ENCODE peak calls at places on chromosomes 13 and 19, in seven cellular contexts. X is SK-N-SH, S is HCT116, R is OCI-LY7, Q is neural progenitor cell, C is PC-3, O is GM23338. W is an unnamed sample. For H3K4me1, the result is how much of the 10 kb centered on the place peaks cover.

GRCh38 chr13:88802886-88803285 is 1131.7 kb downstream of the SLITRK5 start:
- DNase-seq in X (no peak), S (no peak), R (no peak), Q (no peak), C (peak), O (no peak), W (no peak)

GRCh38 chr13:48838193-48839000 is 137.3 kb upstream of the FNDC3A start:
- DNase-seq in X (no peak), S (no peak), R (no peak), Q (no peak), C (peak), O (no peak), W (no peak)

GRCh38 chr13:105518086-105518485 is 1017.4 kb downstream of the EFNB2 start:
- DNase-seq in X (no peak), S (no peak), R (no peak), Q (no peak), C (no peak), O (no peak), W (no peak)

GRCh38 chr13:67134322-67135129 is 95.6 kb downstream of the PCDH9 start:
- DNase-seq in X (no peak), S (no peak), R (peak), Q (no peak), C (no peak), O (no peak), W (no peak)

GRCh38 chr19:22601906-22602630 is 32.1 kb upstream of the ZNF492 start:
- DNase-seq in X (no peak), S (no peak), R (no peak), Q (no peak), C (no peak), O (no peak), W (no peak)

GRCh38 chr19:48419158-48419920 is 25.9 kb downstream of the GRIN2D start:
- DNase-seq in X (peak), S (no peak), R (peak), Q (peak), C (peak), O (peak), W (peak)

GRCh38 chr13:96540656-96541055 is 450.7 kb downstream of the HS6ST3 start:
- DNase-seq in X (no peak), S (no peak), R (no peak), Q (no peak), C (no peak), O (no peak), W (no peak)

GRCh38 chr13:22235950-22236290 is 565.0 kb downstream of the FGF9 start:
- DNase-seq in X (no peak), S (no peak), R (no peak), Q (peak), C (no peak), O (peak), W (no peak)

GRCh38 chr19:36686365-36687213 is 823 bp upstream of the ZNF567 start:
- DNase-seq in X (no peak), S (no peak), R (no peak), Q (peak), C (peak), O (peak), W (peak)

GRCh38 chr13:23928985-23929384 is 31.7 kb upstream of the C1QTNF9B start:
- DNase-seq in X (peak), S (no peak), R (no peak), Q (no peak), C (peak), O (no peak), W (peak)

GRCh38 chr13:99342723-99343315 is 35.6 kb upstream of the GPR183 start:
- DNase-seq in X (no peak), S (no peak), R (no peak), Q (no peak), C (no peak), O (no peak), W (no peak)

GRCh38 chr13:46687810-46688209 is 109.2 kb downstream of the ESD start:
- DNase-seq in X (no peak), S (peak), R (no peak), Q (no peak), C (peak), O (peak), W (peak)

GRCh38 chr13:35279500-35279899 is 197.0 kb downstream of the MAB21L1 start:
- DNase-seq in X (no peak), S (no peak), R (no peak), Q (no peak), C (no peak), O (no peak), W (no peak)

GRCh38 chr19:10826846-10827245 is 9.2 kb downstream of the TMED1 start:
- DNase-seq in X (no peak), S (no peak), R (no peak), Q (no peak), C (no peak), O (no peak), W (no peak)

GRCh38 chr19:52188822-52189744 is 769 bp upstream of the PPP2R1A start:
- DNase-seq in X (peak), S (no peak), R (no peak), Q (no peak), C (no peak), O (peak), W (peak)

GRCh38 chr13:30456290-30456689 is 9.4 kb downstream of the HMGB1 start:
- DNase-seq in X (no peak), S (no peak), R (no peak), Q (no peak), C (no peak), O (no peak), W (peak)

GRCh38 chr19:34475026-34475974 is 6.3 kb upstream of the WTIP start:
- DNase-seq in X (no peak), S (no peak), R (no peak), Q (no peak), C (peak), O (no peak), W (peak)

GRCh38 chr13:23470706-23471610 is 37.5 kb upstream of the SACS start:
- DNase-seq in X (no peak), S (no peak), R (no peak), Q (peak), C (peak), O (no peak), W (no peak)

GRCh38 chr19:32387701-32388392 is 17.7 kb upstream of the DPY19L3 start:
- DNase-seq in X (no peak), S (no peak), R (no peak), Q (no peak), C (peak), O (no peak), W (peak)

GRCh38 chr13:103388839-103389238 is 322.6 kb upstream of the SLC10A2 start:
- DNase-seq in X (no peak), S (no peak), R (no peak), Q (no peak), C (peak), O (no peak), W (no peak)

GRCh38 chr13:51781246-51782022 is 22.5 kb downstream of the DHRS12 start:
- DNase-seq in X (peak), S (peak), R (peak), Q (peak), C (peak), O (peak), W (peak)

GRCh38 chr13:71169125-71169524 is 697.9 kb downstream of the DACH1 start:
- DNase-seq in X (peak), S (no peak), R (no peak), Q (no peak), C (no peak), O (no peak), W (no peak)

GRCh38 chr19:49861127-49861526 is 6.2 kb downstream of the PNKP start:
- DNase-seq in X (no peak), S (no peak), R (no peak), Q (no peak), C (no peak), O (peak), W (peak)

GRCh38 chr13:102231486-102231885 is 170.4 kb downstream of the FGF14 start:
- DNase-seq in X (no peak), S (no peak), R (no peak), Q (no peak), C (no peak), O (no peak), W (no peak)

GRCh38 chr13:23598371-23598770 is 28.2 kb downstream of the TNFRSF19 start:
- DNase-seq in X (no peak), S (no peak), R (no peak), Q (no peak), C (peak), O (no peak), W (peak)

GRCh38 chr19:33080761-33081681 is at the start of gene GPATCH1:
- DNase-seq in X (peak), S (peak), R (peak), Q (peak), C (peak), O (peak), W (peak)

GRCh38 chr19:16454519-16454918 is 17.3 kb downstream of the EPS15L1 start:
- DNase-seq in X (no peak), S (no peak), R (no peak), Q (no peak), C (no peak), O (no peak), W (no peak)
- H3K4me1 ChIP-seq in X (under half), S (under half), R (half or more), Q (under half), C (under half), O (under half), W (under half)

DNA sequence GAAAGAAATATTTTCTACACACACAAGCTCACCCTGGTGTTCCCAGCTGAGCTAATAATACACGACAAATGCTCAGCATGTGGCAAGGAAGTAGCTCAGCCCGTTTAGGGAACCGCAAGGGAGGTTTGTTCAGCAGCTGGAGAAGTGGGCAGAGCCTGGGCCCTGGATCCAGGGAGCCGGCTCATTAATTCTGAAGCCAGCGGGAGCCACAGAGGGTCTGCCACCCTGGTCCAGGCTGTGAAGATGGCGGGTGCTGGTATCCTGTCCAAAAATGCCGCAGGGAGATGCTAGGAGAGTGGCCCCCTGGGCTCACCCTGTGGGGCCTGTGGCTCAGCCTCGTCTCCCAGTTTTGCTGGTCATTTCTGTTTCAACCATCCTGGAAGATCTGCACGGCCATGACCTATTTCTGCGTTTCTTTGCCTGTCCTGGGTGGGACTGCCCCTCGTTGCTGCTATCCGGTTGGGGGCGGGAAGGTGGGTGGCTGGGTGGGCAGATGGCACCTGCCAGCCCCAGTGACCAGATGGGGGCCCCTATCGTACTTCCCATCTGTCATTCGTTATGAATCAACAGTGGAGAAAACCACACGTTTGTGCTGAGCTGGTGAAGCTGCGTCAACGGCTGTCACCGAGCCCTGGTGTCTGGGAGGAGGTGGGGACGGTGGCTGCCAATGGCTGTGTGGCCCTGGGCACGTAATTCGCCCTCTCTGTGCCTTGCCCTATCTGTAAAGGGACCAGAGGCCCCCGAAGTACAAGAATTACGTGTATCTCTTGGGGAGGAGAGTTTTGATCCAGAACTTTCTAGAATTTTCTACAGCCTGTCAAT is 2.7 kb upstream of the GNA15 start:
- DNase-seq in X (peak), S (no peak), R (no peak), Q (no peak), C (no peak), O (no peak), W (peak)
- TF ChIP-seq EZH2phosphoT487 in X (no peak), S (no peak), R (no peak), Q (no peak), C (no peak), O (no peak), W (no peak)

GRCh38 chr19:41641879-41642485 is 15.1 kb upstream of the CEACAM4 start:
- DNase-seq in X (peak), S (peak), R (peak), Q (peak), C (peak), O (peak), W (peak)

GRCh38 chr19:41638624-41639023 is 11.8 kb upstream of the CEACAM4 start:
- DNase-seq in X (no peak), S (no peak), R (no peak), Q (no peak), C (no peak), O (no peak), W (no peak)

DNA sequence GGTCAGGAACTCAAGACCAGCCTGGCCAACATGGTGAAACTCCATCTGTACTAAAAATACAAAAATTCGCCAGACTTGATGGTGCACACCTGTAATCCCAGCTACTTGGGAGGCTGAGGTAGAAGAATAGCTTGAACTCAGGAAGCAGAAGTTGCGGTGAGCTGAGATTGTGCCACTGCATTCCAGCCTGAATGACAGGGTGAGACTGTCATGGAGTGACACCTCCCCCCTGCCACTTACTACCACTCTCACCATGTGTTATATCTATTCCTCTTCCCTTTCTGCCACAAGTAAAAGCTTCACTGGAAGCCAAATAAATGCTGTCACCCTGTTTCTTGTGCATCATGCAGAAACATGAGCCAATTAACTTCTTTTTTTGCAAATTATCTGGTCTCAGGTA is 10.6 kb upstream of the CEACAM4 start:
- DNase-seq in X (no peak), S (no peak), R (no peak), Q (no peak), C (no peak), O (no peak), W (no peak)
- H3K4me1 ChIP-seq in X (under half), S (under half), R (under half), Q (under half), C (under half), O (under half), W (under half)

DNA sequence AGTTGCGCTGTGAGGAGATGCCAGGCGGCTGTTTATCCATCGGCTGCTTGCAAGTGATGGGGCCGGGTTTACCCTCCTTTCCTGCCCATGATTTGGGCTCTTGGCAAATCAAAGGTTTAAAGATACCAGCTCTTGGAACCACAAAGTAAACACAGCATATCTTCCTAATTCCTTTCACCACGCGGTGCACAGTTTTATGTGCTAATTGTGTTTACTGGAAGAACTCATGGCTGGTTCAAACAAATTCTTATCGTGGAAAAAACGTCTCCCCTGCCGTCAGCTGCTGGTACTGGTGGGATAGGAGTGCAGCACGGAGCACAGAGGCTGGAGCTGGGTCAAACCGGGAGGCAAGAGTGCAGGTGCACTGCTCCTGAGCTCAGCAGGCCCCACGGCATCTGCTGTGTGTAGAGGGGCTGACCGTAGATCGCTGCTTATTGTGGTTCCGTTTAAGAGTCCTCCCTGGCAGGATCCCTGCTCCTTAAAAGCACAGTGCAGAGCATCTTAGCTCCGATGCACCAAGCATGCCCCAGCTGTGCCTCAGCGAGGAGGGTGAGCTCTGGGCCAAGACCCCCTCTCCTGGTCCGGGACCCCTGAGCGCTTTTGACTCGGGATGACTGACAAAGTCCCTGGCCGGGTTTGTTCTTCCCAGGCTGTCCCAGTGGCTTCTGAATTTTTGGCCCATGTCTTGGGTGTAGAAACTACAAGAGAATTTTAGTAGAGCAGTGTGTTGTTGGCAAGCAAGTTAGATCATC is 51.3 kb upstream of the GAS6 start:
- DNase-seq in X (no peak), S (no peak), R (no peak), Q (no peak), C (no peak), O (no peak), W (no peak)
- TF ChIP-seq EZH2phosphoT487 in X (no peak), S (no peak), R (no peak), Q (no peak), C (no peak), O (no peak), W (no peak)

GRCh38 chr13:20831933-20832332 is 58.2 kb upstream of the EEF1AKMT1 start:
- DNase-seq in X (no peak), S (no peak), R (no peak), Q (no peak), C (no peak), O (no peak), W (no peak)

GRCh38 chr13:20831254-20831653 is 57.5 kb upstream of the EEF1AKMT1 start:
- DNase-seq in X (no peak), S (no peak), R (no peak), Q (no peak), C (peak), O (no peak), W (no peak)

GRCh38 chr13:20826301-20826700 is 52.5 kb upstream of the EEF1AKMT1 start:
- DNase-seq in X (no peak), S (no peak), R (no peak), Q (no peak), C (no peak), O (no peak), W (no peak)

GRCh38 chr13:20826810-20827560 is 53.2 kb upstream of the EEF1AKMT1 start:
- DNase-seq in X (no peak), S (no peak), R (peak), Q (no peak), C (no peak), O (no peak), W (peak)

GRCh38 chr13:20828540-20829364 is 55.0 kb upstream of the EEF1AKMT1 start:
- DNase-seq in X (peak), S (peak), R (peak), Q (peak), C (peak), O (peak), W (peak)
- H3K4me1 ChIP-seq in X (under half), S (under half), R (under half), Q (under half), C (under half), O (under half), W (under half)

GRCh38 chr13:92621985-92622384 is 604.6 kb upstream of the GPC6 start:
- DNase-seq in X (no peak), S (no peak), R (no peak), Q (no peak), C (no peak), O (no peak), W (no peak)
- TF ChIP-seq EZH2phosphoT487 in X (no peak), S (no peak), R (no peak), Q (no peak), C (no peak), O (no peak), W (no peak)

GRCh38 chr13:43730642-43731041 is 56.1 kb downstream of the ENOX1 start:
- DNase-seq in X (no peak), S (no peak), R (no peak), Q (no peak), C (no peak), O (no peak), W (peak)
- H3K4me1 ChIP-seq in X (under half), S (under half), R (under half), Q (under half), C (under half), O (under half), W (under half)